ENCODE peak calls at places on chromosomes 13 and 19, in four cellular contexts. R is psoas muscle; G is A549; C is CD8-positive, alpha-beta memory T cell. P is an unnamed sample.

GRCh38 chr13:39273953-39274352 is 235.7 kb downstream of the NHLRC3 start:
- DNase-seq in R (no peak), G (peak; percentile 5), C (no peak), P (no peak)

GRCh38 chr19:3270908-3271307 is 46.4 kb downstream of the CELF5 start:
- DNase-seq in R (no peak), G (peak; percentile 73), C (peak; percentile 76), P (peak; percentile 14)

GRCh38 chr13:42395066-42395821 is 123.3 kb downstream of the AKAP11 start:
- DNase-seq in R (no peak), G (no peak), C (no peak), P (no peak)

GRCh38 chr13:47119568-47120080 is 222.8 kb upstream of the HTR2A start:
- DNase-seq in R (no peak), G (no peak), C (no peak), P (no peak)

GRCh38 chr13:33279414-33279813 is 6.1 kb downstream of the STARD13 start:
- DNase-seq in R (no peak), G (peak; percentile 45), C (no peak), P (no peak)

GRCh38 chr19:53463263-53463662 is 4.3 kb upstream of the ZNF813 start:
- DNase-seq in R (peak; percentile 43), G (no peak), C (no peak), P (no peak)

GRCh38 chr13:23752111-23753001 is 136.8 kb downstream of the MIPEP start:
- DNase-seq in R (no peak), G (no peak), C (no peak), P (no peak)

GRCh38 chr13:30224732-30225131 is 82.6 kb downstream of the KATNAL1 start:
- DNase-seq in R (no peak), G (peak; percentile 21), C (no peak), P (no peak)

GRCh38 chr13:49714757-49715156 is 23.5 kb upstream of the EBPL start:
- DNase-seq in R (no peak), G (no peak), C (no peak), P (no peak)

GRCh38 chr19:8163781-8164180 is 14.4 kb upstream of the FBN3 start:
- DNase-seq in R (no peak), G (no peak), C (no peak), P (no peak)

GRCh38 chr13:97434417-97435296 is 688 bp downstream of the RAP2A start:
- DNase-seq in R (peak; percentile 46), G (peak; percentile 31), C (peak; percentile 63), P (peak; percentile 27)

GRCh38 chr13:23620211-23620610 is 50.0 kb downstream of the TNFRSF19 start:
- DNase-seq in R (no peak), G (no peak), C (no peak), P (no peak)

GRCh38 chr13:52127378-52127777 is 1.5 kb downstream of the NEK5 start:
- DNase-seq in R (no peak), G (no peak), C (no peak), P (no peak)

GRCh38 chr13:71866173-71867091 is 572 bp downstream of the DACH1 start:
- DNase-seq in R (peak; percentile 23), G (no peak), C (no peak), P (no peak)

GRCh38 chr19:35557539-35558399 is 5.7 kb downstream of the ATP4A start:
- DNase-seq in R (peak; percentile 68), G (peak; percentile 89), C (no peak), P (peak; percentile 34)

GRCh38 chr13:25920931-25921330 is 130.9 kb downstream of the SHISA2 start:
- DNase-seq in R (no peak), G (no peak), C (no peak), P (no peak)

GRCh38 chr19:35509018-35509652 is 4.3 kb downstream of the DMKN start:
- DNase-seq in R (no peak), G (peak; percentile 53), C (peak; percentile 60), P (no peak)

GRCh38 chr13:78370231-78370630 is 233.1 kb downstream of the POU4F1 start:
- DNase-seq in R (no peak), G (no peak), C (no peak), P (no peak)

GRCh38 chr13:51435002-51435578 is 17.7 kb downstream of the INTS6 start:
- DNase-seq in R (no peak), G (peak; percentile 12), C (no peak), P (no peak)

GRCh38 chr19:12847159-12848139 is 9.1 kb downstream of the MAST1 start:
- DNase-seq in R (peak; percentile 87), G (peak; percentile 76), C (peak; percentile 84), P (peak; percentile 76)

GRCh38 chr19:35349614-35350521 is 2.2 kb downstream of the FFAR1 start:
- DNase-seq in R (no peak), G (no peak), C (peak; percentile 7), P (no peak)

GRCh38 chr13:47826481-47826880 is 174.6 kb downstream of the SUCLA2 start:
- DNase-seq in R (no peak), G (no peak), C (no peak), P (no peak)

GRCh38 chr13:42334329-42334706 is 62.4 kb downstream of the AKAP11 start:
- DNase-seq in R (no peak), G (no peak), C (no peak), P (no peak)

GRCh38 chr13:21637296-21637695 is 33.3 kb upstream of the MICU2 start:
- DNase-seq in R (no peak), G (peak; percentile 66), C (peak; percentile 53), P (no peak)

GRCh38 chr19:29896790-29897189 is 45.2 kb upstream of the URI1 start:
- DNase-seq in R (no peak), G (no peak), C (no peak), P (no peak)

GRCh38 chr19:36019061-36019670 is 5.2 kb upstream of the ALKBH6 start:
- DNase-seq in R (no peak), G (no peak), C (no peak), P (no peak)

GRCh38 chr13:51342706-51343105 is 3.2 kb downstream of the SERPINE3 start:
- DNase-seq in R (no peak), G (no peak), C (no peak), P (no peak)

GRCh38 chr19:10104130-10104513 is 1.6 kb upstream of the ANGPTL6 start:
- DNase-seq in R (no peak), G (no peak), C (no peak), P (no peak)

GRCh38 chr19:12996542-12997094 is 1.3 kb downstream of the NFIX start:
- DNase-seq in R (no peak), G (no peak), C (no peak), P (no peak)

DNA sequence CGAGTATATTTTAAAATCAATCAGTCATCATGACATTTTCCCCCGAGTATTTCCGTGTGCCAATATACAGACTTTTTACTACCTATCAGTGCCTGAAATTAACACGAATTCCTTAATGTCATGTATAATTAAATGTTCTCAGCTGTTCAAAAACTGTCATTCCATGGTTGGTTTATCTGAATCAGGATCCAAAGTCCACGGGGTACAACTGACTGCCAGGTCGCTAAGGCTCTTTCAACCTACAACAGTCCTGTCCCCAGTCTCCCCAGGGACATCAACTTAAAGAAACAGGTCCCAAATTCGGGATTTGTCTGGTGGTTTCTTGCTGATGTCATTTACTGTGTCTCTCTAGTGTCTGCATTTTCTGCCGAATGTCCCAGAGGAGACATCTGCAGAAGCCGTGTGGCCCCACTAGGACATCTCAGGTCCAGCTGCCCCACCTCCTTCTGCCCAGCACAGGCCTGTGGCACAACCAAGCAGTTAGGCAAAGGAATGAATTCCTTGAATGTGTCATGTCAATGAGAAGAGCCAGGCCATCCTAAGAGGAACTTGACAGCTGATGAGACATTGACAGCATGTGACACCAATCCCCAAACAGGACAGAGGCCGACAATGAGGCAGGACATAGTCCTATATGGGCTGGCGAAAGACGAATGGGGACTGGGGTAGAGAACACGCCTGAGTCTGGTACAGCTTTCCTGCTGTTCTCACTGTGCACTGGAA is 109.5 kb downstream of the STK24 start:
- DNase-seq in R (no peak), G (no peak), C (no peak), P (no peak)
- H3K4me1 ChIP-seq in R (peaks cover 21% of the 10 kb centered on the region), G (no peaks in the 10 kb centered on the region), C (no peaks in the 10 kb centered on the region), P (no peaks in the 10 kb centered on the region)

GRCh38 chr13:65946387-65946786 is 1283.7 kb downstream of the PCDH9 start:
- DNase-seq in R (no peak), G (peak; percentile 12), C (no peak), P (no peak)
- H3K4me3 ChIP-seq in R (no peak overlapping the region), G (no peak overlapping the region), C (no peak overlapping the region), P (no peak overlapping the region)

GRCh38 chr19:24000656-24001055 is 86.0 kb downstream of the ZNF726 start:
- DNase-seq in R (no peak), G (no peak), C (no peak), P (no peak)

GRCh38 chr19:24004166-24004565 is 82.8 kb upstream of the ZNF254 start:
- DNase-seq in R (no peak), G (no peak), C (no peak), P (no peak)

GRCh38 chr19:24003537-24003936 is 83.5 kb upstream of the ZNF254 start:
- DNase-seq in R (no peak), G (no peak), C (no peak), P (no peak)

GRCh38 chr19:23999821-24000610 is 85.3 kb downstream of the ZNF726 start:
- DNase-seq in R (no peak), G (no peak), C (no peak), P (no peak)

DNA sequence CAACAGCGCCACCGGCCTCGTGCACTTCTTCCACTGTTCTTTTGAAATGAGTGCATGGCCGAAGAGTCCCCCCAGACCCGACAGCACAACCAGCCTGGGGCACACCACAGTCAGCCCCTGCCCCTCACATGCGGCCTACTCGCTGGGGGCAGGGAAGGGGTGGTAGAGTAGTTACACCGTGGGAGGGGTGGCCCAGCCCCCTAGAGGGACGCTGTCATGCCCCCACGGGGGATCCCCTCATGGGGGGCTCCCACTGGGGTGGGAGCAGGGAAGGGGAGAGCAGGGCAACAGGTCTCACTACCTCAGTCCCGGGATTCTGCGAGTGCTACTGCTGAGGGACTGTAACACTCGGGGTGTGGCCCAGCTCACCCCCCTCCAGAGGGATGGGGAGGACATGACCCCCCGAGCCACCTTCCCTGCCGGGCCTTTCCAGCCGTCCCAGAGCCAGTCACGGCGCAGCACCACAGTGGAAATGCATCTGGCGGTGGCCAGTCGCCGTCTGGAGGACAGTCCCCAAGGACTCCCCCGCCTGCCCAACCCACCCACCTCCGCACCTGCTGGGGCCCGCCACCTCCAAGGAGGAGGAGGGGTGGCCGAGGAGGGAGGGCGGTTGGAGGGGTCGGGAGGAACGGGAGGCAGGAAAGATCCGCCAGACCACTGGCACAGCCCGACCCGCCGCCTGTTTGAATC is 84.6 kb upstream of the ZNF254 start:
- DNase-seq in R (no peak), G (no peak), C (no peak), P (no peak)
- H3K9me3 ChIP-seq in R (no peaks in the 10 kb centered on the region), G (peaks cover 46% of the 10 kb centered on the region), C (no peaks in the 10 kb centered on the region), P (peaks cover 3% of the 10 kb centered on the region)

GRCh38 chr19:1173160-1173844 is 766 bp downstream of the SBNO2 start:
- DNase-seq in R (peak; percentile 46), G (no peak), C (no peak), P (no peak)

GRCh38 chr19:1181606-1182005 is 7.5 kb upstream of the SBNO2 start:
- DNase-seq in R (no peak), G (no peak), C (no peak), P (no peak)

GRCh38 chr19:1173845-1174809 is at the start of gene SBNO2:
- DNase-seq in R (peak; percentile 91), G (peak; percentile 89), C (peak; percentile 90), P (peak; percentile 78)

GRCh38 chr19:1175020-1175419 is 952 bp upstream of the SBNO2 start:
- DNase-seq in R (no peak), G (no peak), C (no peak), P (no peak)

GRCh38 chr19:1177322-1178114 is 3.5 kb upstream of the SBNO2 start:
- DNase-seq in R (no peak), G (peak; percentile 88), C (no peak), P (no peak)
- H3K4me1 ChIP-seq in R (peaks cover 8% of the 10 kb centered on the region), G (peaks cover 71% of the 10 kb centered on the region), C (peaks cover 11% of the 10 kb centered on the region), P (peaks cover 19% of the 10 kb centered on the region)

P was measured in effector memory CD4-positive, alpha-beta T cell.